ENCODE peak calls at places on chromosomes 7 and 10, in four cellular contexts. G, E, F and X are unnamed samples.

GRCh38 chr7:43674559-43675436 is 54.5 kb downstream of the COA1 start:
- DNase-seq in F (peak; percentile 95), E (no peak), G (no peak), X (no peak)

GRCh38 chr7:115546790-115547189 is 483.8 kb downstream of the TFEC start:
- DNase-seq in F (no peak), G (no peak), E (no peak), X (no peak)

GRCh38 chr7:141785711-141786552 is 4.1 kb upstream of the TAS2R5 start:
- DNase-seq in F (peak; percentile 71), E (peak; percentile 33), G (peak; percentile 78), X (no peak)

GRCh38 chr7:38863609-38864291 is 45.2 kb downstream of the VPS41 start:
- DNase-seq in E (no peak), G (no peak), F (peak; percentile 92), X (no peak)

GRCh38 chr7:71131753-71132520 is at the start of gene GALNT17:
- DNase-seq in G (no peak), E (peak; percentile 36), F (no peak), X (no peak)

GRCh38 chr10:96292971-96293909 is 11.0 kb upstream of the DNTT start:
- DNase-seq in E (peak; percentile 17), F (peak; percentile 68), G (peak; percentile 77), X (no peak)

GRCh38 chr10:42975558-42976352 is 101.1 kb upstream of the RET start:
- DNase-seq in F (no peak), G (no peak), E (no peak), X (peak; percentile 12)

GRCh38 chr10:74824184-74825032 is 2.0 kb upstream of the KAT6B start:
- DNase-seq in G (no peak), E (no peak), F (no peak), X (no peak)

GRCh38 chr10:58593008-58593407 is 80.3 kb downstream of the BICC1 start:
- DNase-seq in F (no peak), G (no peak), E (no peak), X (no peak)

GRCh38 chr7:36085096-36085495 is 68.0 kb upstream of the EEPD1 start:
- DNase-seq in E (no peak), G (no peak), F (no peak), X (no peak)

GRCh38 chr10:99431190-99431549 is 746 bp upstream of the GOT1 start:
- DNase-seq in E (no peak), F (peak; percentile 39), G (no peak), X (peak; percentile 36)

GRCh38 chr7:143381427-143382125 is 431 bp downstream of the ZYX start:
- DNase-seq in G (no peak), F (peak; percentile 50), E (no peak), X (peak; percentile 80)

GRCh38 chr7:48179631-48180030 is 8.4 kb downstream of the ABCA13 start:
- DNase-seq in G (no peak), E (no peak), F (no peak), X (no peak)

GRCh38 chr7:74052628-74053027 is 24.7 kb downstream of the ELN start:
- DNase-seq in F (no peak), E (no peak), G (no peak), X (no peak)

GRCh38 chr7:107594961-107595737 is 15.1 kb downstream of the BCAP29 start:
- DNase-seq in E (no peak), F (peak; percentile 94), G (no peak), X (no peak)

GRCh38 chr7:152403726-152404125 is 32.1 kb downstream of the KMT2C start:
- DNase-seq in G (no peak), F (no peak), E (no peak), X (no peak)

GRCh38 chr7:25851332-25852248 is 300.4 kb upstream of the NFE2L3 start:
- DNase-seq in F (peak; percentile 83), G (peak; percentile 80), E (peak; percentile 62), X (peak; percentile 74)

GRCh38 chr10:107091126-107091525 is 73.4 kb downstream of the SORCS1 start:
- DNase-seq in E (no peak), G (no peak), F (no peak), X (no peak)

GRCh38 chr10:72263613-72264241 is 10.0 kb upstream of the DDIT4 start:
- DNase-seq in F (peak; percentile 95), E (no peak), G (peak; percentile 92), X (no peak)

GRCh38 chr7:17142831-17143541 is 155.5 kb upstream of the AHR start:
- DNase-seq in F (peak; percentile 49), G (no peak), E (no peak), X (no peak)

GRCh38 chr10:117186832-117187615 is 10.3 kb upstream of the KCNK18 start:
- DNase-seq in E (no peak), F (peak; percentile 91), G (peak; percentile 9), X (no peak)

GRCh38 chr10:124698560-124699470 is 45.4 kb downstream of the FAM53B start:
- DNase-seq in E (no peak), G (no peak), F (no peak), X (no peak)

GRCh38 chr7:42573904-42574692 is 337.1 kb upstream of the GLI3 start:
- DNase-seq in E (no peak), F (peak; percentile 72), G (no peak), X (no peak)

GRCh38 chr7:66778201-66778600 is 37.7 kb downstream of the RABGEF1 start:
- DNase-seq in F (no peak), G (no peak), E (no peak), X (no peak)

GRCh38 chr7:65251851-65252620 is 121.6 kb upstream of the ZNF92 start:
- DNase-seq in F (peak; percentile 72), G (no peak), E (peak; percentile 47), X (no peak)

GRCh38 chr7:65250216-65250615 is 123.4 kb upstream of the ZNF92 start:
- DNase-seq in E (no peak), F (no peak), G (no peak), X (no peak)

GRCh38 chr7:65250697-65251395 is 122.8 kb upstream of the ZNF92 start:
- DNase-seq in E (no peak), F (no peak), G (no peak), X (no peak)

GRCh38 chr7:65247491-65247890 is 126.2 kb upstream of the ZNF92 start:
- DNase-seq in G (no peak), F (no peak), E (no peak), X (no peak)
- TF ChIP-seq CTCF in G (no peak), F (no peak), E (no peak), X (no peak)

GRCh38 chr10:21337171-21337792 is 188.2 kb downstream of the SKIDA1 start:
- DNase-seq in G (no peak), E (no peak), F (no peak), X (no peak)
- TF ChIP-seq CTCF in G (no peak), E (no peak), F (peak; percentile 14), X (no peak)

DNA sequence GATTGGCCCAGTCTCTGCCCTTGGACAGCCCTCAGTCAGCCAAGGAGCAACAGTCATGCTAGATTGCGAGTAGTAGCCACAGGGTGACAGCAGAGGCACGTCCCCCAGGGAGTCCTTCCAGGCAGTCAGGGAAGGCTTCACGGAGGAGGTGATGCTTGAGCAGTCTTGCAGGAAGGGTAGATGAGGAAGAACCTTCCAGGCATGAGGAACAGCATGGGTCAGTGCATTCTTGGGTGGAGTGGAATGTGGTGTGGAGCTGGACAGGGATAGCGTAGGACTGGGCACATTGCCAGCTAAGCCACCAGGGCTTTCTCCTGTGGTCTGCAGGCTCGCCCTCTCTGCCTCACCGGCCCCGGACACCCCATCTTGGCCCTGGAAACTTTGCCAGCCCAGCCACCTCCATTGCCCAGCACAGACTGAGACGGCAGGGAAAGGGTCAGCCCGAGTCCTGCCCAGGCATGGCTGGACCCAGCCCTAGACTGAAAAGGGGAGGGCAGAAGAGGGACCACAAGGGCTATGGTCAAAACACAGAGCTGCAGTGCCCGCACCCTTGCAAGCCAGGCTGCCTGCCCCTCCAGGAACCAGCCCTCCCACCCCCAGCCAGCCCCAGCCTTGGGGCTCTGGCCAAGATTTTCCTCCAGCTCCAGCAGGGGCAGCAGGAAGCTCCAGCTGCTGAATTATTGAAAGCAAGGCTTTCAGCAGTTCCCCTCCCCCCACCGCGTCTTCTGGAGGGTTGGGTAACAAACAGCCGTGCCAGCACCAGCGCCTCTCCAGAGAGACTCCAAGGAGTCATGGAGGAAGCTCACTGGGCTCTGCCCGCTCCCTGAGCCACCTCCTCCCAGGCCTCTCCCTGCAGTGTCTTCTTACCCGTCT is 18.7 kb downstream of the SRRM3 start:
- DNase-seq in E (no peak), F (peak; percentile 29), G (no peak), X (no peak)
- TF ChIP-seq CTCF in E (no peak), F (no peak), G (no peak), X (no peak)

DNA sequence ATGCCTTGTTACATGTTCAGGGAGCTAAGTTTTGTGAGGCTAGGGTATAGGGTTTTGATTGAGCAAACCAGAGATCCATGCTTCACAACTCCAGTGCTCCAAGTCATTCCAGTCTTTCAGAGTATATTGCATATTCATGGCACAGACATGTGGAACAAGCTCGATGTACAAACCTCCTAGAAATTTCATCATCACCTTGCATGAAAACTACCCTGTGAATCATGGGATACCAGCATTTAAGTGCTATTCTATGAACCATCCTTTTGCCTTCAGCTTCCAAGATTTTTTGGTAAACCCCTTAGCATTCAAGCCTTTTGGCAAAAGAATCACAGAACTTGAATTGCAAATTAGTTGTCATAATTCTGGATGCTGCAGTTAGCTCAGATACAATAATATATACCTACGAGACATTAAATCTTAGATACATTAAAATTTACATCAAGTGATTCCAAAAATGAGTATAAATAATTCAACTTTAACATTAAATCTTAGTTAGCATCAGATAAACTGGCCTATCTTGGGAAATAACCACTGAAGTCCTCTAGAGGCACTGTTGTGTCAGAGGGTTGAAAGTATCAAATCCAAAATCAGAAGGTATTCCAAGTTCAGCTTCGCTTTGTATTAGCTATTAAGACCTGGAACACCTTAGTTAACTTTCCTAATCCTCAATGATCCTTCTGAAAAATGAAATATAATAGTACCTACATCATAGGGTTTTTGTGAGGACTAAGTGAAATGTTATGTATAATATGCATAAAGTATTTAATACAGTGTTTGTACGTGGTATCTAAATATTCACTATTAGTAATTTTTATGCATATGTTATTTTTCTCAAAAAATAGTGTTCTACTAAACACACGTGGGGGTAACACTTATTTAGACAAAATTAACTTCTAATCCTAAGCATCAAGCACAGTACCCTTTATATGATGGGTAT is 55.5 kb upstream of the CABCOCO1 start:
- DNase-seq in F (peak; percentile 38), E (no peak), G (no peak), X (no peak)
- TF ChIP-seq CTCF in F (peak; percentile 65), E (peak; percentile 67), G (peak; percentile 52), X (no peak)

GRCh38 chr7:140640727-140641531 is at the start of gene DENND2A:
- DNase-seq in G (no peak), F (no peak), E (peak; percentile 66), X (no peak)

GRCh38 chr7:140643416-140643815 is 2.8 kb upstream of the DENND2A start:
- DNase-seq in G (no peak), F (no peak), E (no peak), X (no peak)

GRCh38 chr7:140646931-140647647 is 6.5 kb upstream of the DENND2A start:
- DNase-seq in F (no peak), E (peak; percentile 78), G (peak; percentile 57), X (no peak)

GRCh38 chr7:140641532-140642191 is 1.0 kb upstream of the DENND2A start:
- DNase-seq in G (no peak), F (no peak), E (no peak), X (no peak)

GRCh38 chr7:140645166-140645565 is 4.6 kb upstream of the DENND2A start:
- DNase-seq in F (no peak), E (no peak), G (no peak), X (no peak)
- TF ChIP-seq CTCF in F (peak; percentile 9), E (peak; percentile 34), G (peak; percentile 41), X (no peak)